ENCODE peak calls at places on chromosome 6, in seven cellular contexts. V is IMR-90, U is left ventricle myocardium inferior, I is T-helper 22 cell, Y is EL, H is posterior cingulate gyrus, E is endothelial cell. P is an unnamed sample.

GRCh38 chr6:94130458-94130857 is 711.1 kb upstream of the EPHA7 start:
- DNase-seq in I (no peak), E (no peak), V (no peak), U (no peak), H (no peak), Y (no peak), P (no peak)

GRCh38 chr6:25026723-25027122 is 91.0 kb upstream of the RIPOR2 start:
- DNase-seq in U (no peak), E (no peak), V (no peak), H (no peak), I (no peak), Y (no peak), P (no peak)

GRCh38 chr6:146312606-146313005 is 231.0 kb upstream of the RAB32 start:
- DNase-seq in V (no peak), E (no peak), U (no peak), Y (no peak), I (no peak), H (no peak), P (peak; percentile 35)

GRCh38 chr6:7590918-7591302 is 912 bp downstream of the SNRNP48 start:
- DNase-seq in I (no peak), E (no peak), V (peak; percentile 23), H (peak; percentile 17), U (peak; percentile 27), Y (peak; percentile 41), P (no peak)

GRCh38 chr6:79385893-79386292 is 151.3 kb downstream of the LCA5 start:
- DNase-seq in E (no peak), Y (peak; percentile 4), U (no peak), I (no peak), V (no peak), H (no peak), P (no peak)

GRCh38 chr6:131250121-131250520 is 114.9 kb downstream of the AKAP7 start:
- DNase-seq in I (no peak), U (peak; percentile 49), E (peak; percentile 21), Y (peak; percentile 47), V (peak; percentile 48), H (peak; percentile 42), P (peak; percentile 44)

GRCh38 chr6:89734526-89734925 is 85.1 kb downstream of the MDN1 start:
- DNase-seq in I (no peak), H (no peak), Y (no peak), E (no peak), V (peak; percentile 18), U (no peak), P (peak; percentile 43)

GRCh38 chr6:132675749-132676148 is 16.8 kb upstream of the TAAR1 start:
- DNase-seq in V (no peak), U (no peak), I (no peak), E (no peak), Y (no peak), H (no peak), P (no peak)

GRCh38 chr6:39366875-39367618 is 44.5 kb upstream of the KCNK16 start:
- DNase-seq in E (no peak), U (no peak), V (no peak), I (no peak), Y (no peak), H (peak; percentile 41), P (no peak)